ENCODE peak calls at places on chromosomes 12 and 14, in four cellular contexts. H is IMR-90, Q is H9, X is H1. S is an unnamed sample.

GRCh38 chr12:4858385-4858784 is 51.3 kb upstream of the KCNA1 start:
- DNase-seq in H (no peak), Q (peak), X (no peak), S (peak)

GRCh38 chr12:122003646-122004611 is 17.8 kb upstream of the BCL7A start:
- DNase-seq in X (no peak), Q (no peak), H (no peak), S (no peak)

GRCh38 chr14:100747736-100748135 is 21.0 kb downstream of the DLK1 start:
- DNase-seq in H (no peak), X (no peak), Q (peak), S (no peak)

GRCh38 chr12:26971963-26972362 is 33.7 kb downstream of the FGFR1OP2 start:
- DNase-seq in Q (no peak), H (no peak), X (no peak), S (no peak)

GRCh38 chr12:110109037-110109836 is 14.9 kb upstream of the IFT81 start:
- DNase-seq in X (no peak), H (peak), Q (no peak), S (peak)

GRCh38 chr12:92034858-92035401 is 110.7 kb downstream of the BTG1 start:
- DNase-seq in X (no peak), Q (no peak), H (peak), S (no peak)

GRCh38 chr14:61460063-61460462 is 138.7 kb downstream of the PRKCH start:
- DNase-seq in Q (no peak), H (no peak), X (no peak), S (no peak)

GRCh38 chr12:14845350-14845750 is 2.0 kb upstream of the ART4 start:
- DNase-seq in H (peak), Q (no peak), X (no peak), S (peak)

GRCh38 chr12:121033625-121034349 is 5.3 kb downstream of the OASL start:
- DNase-seq in Q (no peak), X (no peak), H (no peak), S (no peak)

GRCh38 chr14:92426237-92426636 is 87.3 kb upstream of the RIN3 start:
- DNase-seq in Q (no peak), X (no peak), H (peak), S (no peak)

GRCh38 chr12:52568111-52568510 is 5.5 kb downstream of the KRT74 start:
- DNase-seq in H (no peak), Q (no peak), X (no peak), S (no peak)

GRCh38 chr12:6943719-6944380 is at the start of the genes C12orf57 and RNU7-1:
- DNase-seq in H (peak), X (no peak), Q (peak), S (peak)

DNA sequence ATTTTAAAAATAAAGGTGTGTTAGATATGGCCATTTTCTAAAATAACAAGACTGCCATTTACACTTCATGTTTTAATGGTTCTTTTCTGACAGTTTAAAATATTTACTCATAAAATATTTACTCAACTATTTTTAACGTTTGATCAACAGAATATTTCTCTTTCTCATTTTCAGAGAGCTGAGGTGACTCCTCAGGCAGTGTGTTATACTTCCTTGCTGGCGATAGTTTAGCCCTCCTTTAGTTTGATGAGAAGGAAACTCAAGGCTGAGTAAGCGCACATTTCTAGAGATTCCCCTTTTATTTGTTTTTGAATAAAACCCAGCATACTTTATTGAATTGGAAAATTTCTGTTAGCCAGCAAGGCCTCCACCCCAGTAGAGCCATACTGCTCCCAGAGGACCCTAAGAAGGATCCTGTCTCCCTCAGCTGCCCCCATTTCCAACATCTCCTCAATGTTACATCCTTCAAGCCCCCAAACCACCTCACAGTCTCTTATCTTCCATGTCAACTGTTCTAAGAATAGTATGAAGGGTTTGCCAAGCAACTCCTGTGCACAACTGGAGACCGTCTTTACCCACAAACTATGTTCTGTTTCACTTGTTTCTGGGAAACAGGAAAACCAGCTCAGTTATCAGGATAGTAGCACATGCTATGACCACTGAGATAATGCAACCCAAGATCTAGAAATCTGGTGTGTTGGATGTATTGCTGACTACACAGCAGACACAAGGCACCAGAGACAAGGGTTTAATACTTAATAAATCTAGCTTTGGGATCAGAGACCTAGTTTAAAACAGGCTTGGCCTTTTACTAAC is 129.5 kb downstream of the STXBP6 start:
- DNase-seq in Q (no peak), X (no peak), H (no peak), S (no peak)
- H3K56ac ChIP-seq in Q (no peak), X (no peak), H (no peak), S (no peak)

DNA sequence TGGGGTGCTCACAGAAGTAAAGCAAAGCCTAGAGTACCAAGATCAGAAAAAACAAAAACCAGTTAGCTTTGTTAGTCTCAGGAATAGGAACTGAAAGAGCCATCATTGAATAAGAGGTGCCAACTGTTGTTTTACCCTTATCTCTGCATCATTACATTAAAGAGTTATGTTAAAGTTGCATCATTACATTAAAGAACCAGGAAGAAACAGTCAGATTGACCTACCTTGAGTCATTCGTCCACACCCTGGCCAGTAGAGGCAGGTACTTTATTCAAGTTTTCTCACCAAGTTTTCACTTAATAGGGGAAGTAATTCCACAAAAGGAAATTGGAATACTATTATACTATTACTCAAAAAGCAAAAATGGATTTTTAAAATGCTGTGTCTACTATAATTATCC is 121.7 kb upstream of the CNOT2 start:
- DNase-seq in H (no peak), X (no peak), Q (no peak), S (no peak)
- H3K56ac ChIP-seq in H (no peak), X (no peak), Q (no peak), S (no peak)

GRCh38 chr14:79600406-79600805 is 610.9 kb downstream of the DIO2 start:
- DNase-seq in Q (no peak), H (no peak), X (no peak), S (no peak)
- H3K56ac ChIP-seq in Q (no peak), H (no peak), X (peak), S (no peak)

DNA sequence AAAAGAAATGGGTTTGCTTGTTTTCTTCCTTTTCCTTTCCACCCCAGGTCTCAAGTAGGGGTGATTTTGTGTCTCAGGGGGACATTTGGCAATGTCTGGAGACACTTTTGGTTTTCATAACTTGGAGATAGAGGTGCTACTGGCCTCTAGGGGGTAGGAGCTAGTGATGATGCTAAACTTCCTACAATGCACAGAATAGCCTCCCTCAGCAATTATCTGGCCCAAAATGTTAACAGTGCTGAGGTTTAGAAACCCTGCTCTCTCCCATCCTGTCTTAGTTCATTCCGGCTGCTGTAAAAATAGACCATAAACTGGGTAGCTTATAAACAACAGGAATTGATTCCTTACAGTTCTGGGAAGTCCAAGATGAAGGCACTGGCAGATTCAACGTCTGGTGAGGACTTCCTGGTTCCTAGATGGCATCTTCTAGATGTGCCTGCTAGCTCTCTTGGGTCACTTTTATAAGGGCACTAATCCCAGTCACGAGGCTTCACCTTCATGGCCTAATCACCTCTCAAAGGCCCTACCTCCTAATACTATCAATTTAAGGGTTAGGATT is 7.4 kb upstream of the GAS2L3 start:
- DNase-seq in X (no peak), Q (no peak), H (no peak), S (no peak)
- H3K56ac ChIP-seq in X (no peak), Q (no peak), H (no peak), S (no peak)

GRCh38 chr12:115229517-115229916 is 545.5 kb upstream of the TBX3 start:
- DNase-seq in Q (no peak), X (no peak), H (no peak), S (no peak)
- H3K56ac ChIP-seq in Q (no peak), X (no peak), H (no peak), S (no peak)

GRCh38 chr14:64184103-64184729 is 110.0 kb downstream of the ESR2 start:
- DNase-seq in Q (no peak), X (no peak), H (no peak), S (no peak)
- H3K56ac ChIP-seq in Q (no peak), X (no peak), H (no peak), S (no peak)

GRCh38 chr14:20314026-20314425 is 8.3 kb upstream of the TTC5 start:
- DNase-seq in H (no peak), Q (no peak), X (no peak), S (no peak)
- H3K56ac ChIP-seq in H (no peak), Q (no peak), X (no peak), S (no peak)